ENCODE peak calls at places on chromosomes 6 and 20, in five cellular contexts. Q is H54, T is H9, L is mesendoderm, N is LoVo. R is an unnamed sample.
A peak's percentile ranks its signal among the peaks of the same experiment; 100 is the strongest.

GRCh38 chr6:29747688-29748250 is 24.5 kb downstream of the HLA-F start:
- DNase-seq in Q (no peak), L (peak; percentile 24), N (no peak), T (no peak), R (no peak)

GRCh38 chr20:652611-653109 is 340 bp downstream of the SRXN1 start:
- DNase-seq in Q (no peak), T (no peak), L (peak; percentile 62), N (peak; percentile 3), R (peak; percentile 20)

GRCh38 chr20:48763183-48764030 is 64.4 kb downstream of the PREX1 start:
- DNase-seq in T (no peak), Q (no peak), L (peak; percentile 40), N (no peak), R (no peak)

GRCh38 chr20:20547221-20547875 is 165.1 kb downstream of the RALGAPA2 start:
- DNase-seq in Q (no peak), N (no peak), L (no peak), T (no peak), R (no peak)

GRCh38 chr20:57048027-57048869 is 218.2 kb downstream of the BMP7 start:
- DNase-seq in L (peak; percentile 81), T (peak; percentile 76), N (no peak), Q (peak; percentile 49), R (peak; percentile 62)

GRCh38 chr6:156017838-156018237 is 562.2 kb upstream of the NOX3 start:
- DNase-seq in Q (no peak), L (peak; percentile 17), N (no peak), T (no peak), R (no peak)

GRCh38 chr6:169789146-169789943 is 37.9 kb downstream of the ERMARD start:
- DNase-seq in L (peak; percentile 42), T (peak; percentile 43), Q (no peak), N (no peak), R (no peak)

GRCh38 chr6:19444481-19444880 is 392.7 kb upstream of the ID4 start:
- DNase-seq in L (no peak), N (no peak), Q (no peak), T (no peak), R (no peak)

GRCh38 chr20:2816583-2817340 is 598 bp downstream of the TMEM239 start:
- DNase-seq in Q (no peak), N (no peak), L (no peak), T (peak; percentile 74), R (no peak)

GRCh38 chr6:93036835-93037234 is 382.5 kb downstream of the EPHA7 start:
- DNase-seq in N (no peak), T (no peak), L (peak; percentile 52), Q (no peak), R (no peak)

GRCh38 chr20:4898845-4899244 is 102.5 kb downstream of the SLC23A2 start:
- DNase-seq in L (no peak), N (no peak), Q (no peak), T (no peak), R (no peak)

GRCh38 chr20:33796907-33797544 is 14.1 kb upstream of the CHMP4B start:
- DNase-seq in L (no peak), Q (no peak), N (no peak), T (no peak), R (peak; percentile 56)

GRCh38 chr6:156655267-156655918 is 121.8 kb upstream of the ARID1B start:
- DNase-seq in N (no peak), Q (no peak), T (peak; percentile 67), L (peak; percentile 22), R (no peak)

GRCh38 chr6:38326837-38327236 is 312.9 kb downstream of the BTBD9 start:
- DNase-seq in T (no peak), L (no peak), N (no peak), Q (no peak), R (no peak)